ENCODE peak calls at places on chromosomes 4 and X, in nine cellular contexts. K is GM10248, B is body of pancreas, L is AG04450, E is GM23338, O is BJ, C is GM06990, U is Calu3, X is foreskin fibroblast. F is an unnamed sample.

GRCh38 chrX:137194164-137194563 is 160.4 kb upstream of the GPR101 start:
- DNase-seq in X (no peak), C (no peak), E (peak), L (no peak), B (peak), K (peak), O (no peak), U (peak), F (no peak)

GRCh38 chrX:68634649-68635227 is 12.7 kb upstream of the STARD8 start:
- DNase-seq in L (no peak), O (peak), U (no peak), K (no peak), E (no peak), C (no peak), B (no peak), X (no peak), F (no peak)

GRCh38 chr4:144903953-144904711 is 193.9 kb downstream of the ANAPC10 start:
- DNase-seq in L (no peak), C (no peak), K (no peak), O (no peak), U (no peak), X (peak), B (no peak), E (no peak), F (no peak)

GRCh38 chr4:89069481-89069880 is 12.5 kb upstream of the FAM13A start:
- DNase-seq in B (no peak), U (no peak), L (no peak), C (no peak), K (no peak), X (no peak), O (no peak), E (no peak), F (no peak)

GRCh38 chr4:153113061-153113837 is 91.0 kb upstream of the TRIM2 start:
- DNase-seq in L (no peak), K (no peak), B (no peak), X (no peak), O (no peak), U (no peak), C (no peak), E (no peak), F (no peak)

GRCh38 chr4:184785813-184786212 is 40.0 kb downstream of the ACSL1 start:
- DNase-seq in B (no peak), C (no peak), X (no peak), O (no peak), L (no peak), K (no peak), U (no peak), E (no peak), F (no peak)

GRCh38 chr4:76969493-76969892 is 19.9 kb downstream of the SEPTIN11 start:
- DNase-seq in K (no peak), U (no peak), E (no peak), L (no peak), O (no peak), X (no peak), C (no peak), B (no peak), F (no peak)

GRCh38 chr4:107380836-107381438 is 339.1 kb downstream of the PAPSS1 start:
- DNase-seq in U (no peak), K (no peak), B (no peak), E (peak), C (no peak), X (peak), O (no peak), L (no peak), F (no peak)

GRCh38 chr4:71396382-71396781 is 57.6 kb downstream of the SLC4A4 start:
- DNase-seq in U (no peak), B (no peak), C (no peak), O (no peak), K (no peak), E (no peak), X (no peak), L (peak), F (no peak)

GRCh38 chrX:145825896-145826295 is 8.3 kb downstream of the SLITRK2 start:
- DNase-seq in B (peak), E (peak), U (peak), O (no peak), K (no peak), C (no peak), X (no peak), L (no peak), F (no peak)

GRCh38 chrX:40998123-40998522 is 87.1 kb upstream of the USP9X start:
- DNase-seq in L (no peak), C (no peak), B (no peak), X (no peak), U (no peak), K (no peak), E (no peak), O (no peak), F (no peak)

GRCh38 chr4:40736910-40737309 is 12.8 kb upstream of the NSUN7 start:
- DNase-seq in B (no peak), X (no peak), U (no peak), C (no peak), L (no peak), K (peak), O (no peak), E (peak), F (no peak)

GRCh38 chrX:136250191-136251041 is 784 bp downstream of the MAP7D3 start:
- DNase-seq in E (peak), X (no peak), U (peak), L (no peak), K (peak), B (no peak), C (no peak), O (no peak), F (no peak)

GRCh38 chr4:128287159-128287870 is at the start of gene PGRMC2:
- DNase-seq in O (no peak), K (no peak), U (peak), E (peak), B (no peak), L (no peak), X (no peak), C (no peak), F (no peak)

GRCh38 chr4:57074753-57075152 is 35.4 kb downstream of the IGFBP7 start:
- DNase-seq in E (no peak), B (no peak), U (no peak), O (peak), C (no peak), K (no peak), L (peak), X (peak), F (peak)

GRCh38 chrX:123215397-123216089 is 31.5 kb downstream of the GRIA3 start:
- DNase-seq in C (no peak), X (no peak), B (no peak), U (no peak), E (no peak), L (no peak), O (no peak), K (no peak), F (no peak)

GRCh38 chr4:20474119-20474518 is 222.4 kb downstream of the SLIT2 start:
- DNase-seq in B (no peak), X (no peak), L (no peak), E (peak), O (no peak), U (no peak), C (no peak), K (no peak), F (no peak)

GRCh38 chrX:46587753-46588171 is 14.2 kb downstream of the CHST7 start:
- DNase-seq in L (no peak), E (no peak), K (no peak), X (no peak), O (no peak), B (no peak), U (no peak), C (no peak), F (no peak)

GRCh38 chr4:6574747-6575502 is at the start of gene MAN2B2:
- DNase-seq in O (peak), E (peak), B (peak), L (peak), U (peak), K (peak), C (peak), X (peak), F (peak)

GRCh38 chr4:63663870-63664269 is 745.4 kb downstream of the TECRL start:
- DNase-seq in L (no peak), C (no peak), E (no peak), B (no peak), O (no peak), U (no peak), K (no peak), X (no peak), F (no peak)

GRCh38 chrX:48540015-48540350 is 469 bp downstream of the TBC1D25 start:
- DNase-seq in B (peak), X (peak), C (no peak), O (no peak), K (peak), U (peak), L (no peak), E (no peak), F (no peak)

GRCh38 chr4:140198942-140199341 is 45.0 kb upstream of the MAML3 start:
- DNase-seq in X (no peak), U (no peak), L (no peak), C (no peak), E (no peak), K (no peak), B (no peak), O (no peak), F (no peak)

GRCh38 chr4:47926667-47927258 is 12.4 kb upstream of the NFXL1 start:
- DNase-seq in O (no peak), X (no peak), B (peak), L (no peak), C (peak), K (peak), E (peak), U (peak), F (no peak)

DNA sequence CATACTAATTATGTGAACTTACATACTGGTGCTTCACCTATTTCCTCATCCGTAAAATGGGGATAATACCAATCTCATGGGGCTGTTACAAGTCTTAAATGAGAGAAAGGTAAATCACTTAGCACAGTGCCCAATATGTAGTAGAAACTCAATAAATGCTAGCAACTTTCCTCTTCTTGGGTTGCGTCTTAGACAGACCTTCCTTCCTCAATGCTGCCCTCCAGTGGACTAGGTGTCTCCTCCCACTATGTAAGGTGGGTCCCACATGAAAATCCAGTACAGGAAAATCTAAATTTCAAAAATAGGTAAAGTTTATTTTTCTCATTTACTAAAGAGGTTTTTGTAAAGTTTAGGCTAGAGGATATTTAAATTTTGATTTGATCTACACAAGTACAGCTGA is 20.6 kb downstream of the ZDHHC9 start:
- DNase-seq in X (no peak), E (peak), B (no peak), U (peak), K (peak), O (no peak), C (no peak), L (no peak), F (no peak)
- TF ChIP-seq CTCF in X (peak), E (peak), B (no peak), U (peak), K (peak), O (peak), C (peak), L (peak), F (peak)

GRCh38 chrX:120087289-120088017 is 10.0 kb upstream of the RHOXF2B start:
- DNase-seq in K (no peak), O (no peak), C (no peak), U (no peak), L (no peak), B (no peak), E (no peak), X (no peak), F (no peak)

DNA sequence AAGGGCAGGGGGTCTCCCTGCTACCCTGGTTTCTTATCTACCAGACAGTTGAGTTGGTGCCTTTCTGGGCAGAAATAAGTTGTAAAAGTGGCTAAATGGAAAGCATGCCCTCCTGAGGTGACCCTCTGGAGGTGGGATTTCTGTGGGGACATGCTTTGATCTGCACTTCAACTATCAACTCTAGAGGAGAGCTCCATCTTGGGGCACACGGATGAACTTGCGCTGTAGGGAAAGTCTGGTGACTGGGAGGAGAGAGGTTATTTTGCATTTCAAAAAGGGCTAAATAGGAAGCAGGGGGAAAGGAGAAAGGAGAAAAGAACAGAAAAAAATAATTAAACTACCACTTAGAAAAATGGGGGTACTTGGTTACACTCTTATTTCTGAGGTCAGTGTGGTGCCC is 12.7 kb upstream of the RHOXF2B start:
- DNase-seq in X (no peak), C (no peak), B (no peak), E (peak), K (no peak), O (no peak), U (no peak), L (no peak), F (no peak)
- TF ChIP-seq CTCF in X (no peak), C (no peak), B (no peak), E (peak), K (peak), O (no peak), U (no peak), L (no peak), F (no peak)

GRCh38 chrX:153381684-153382532 is 19.2 kb downstream of the PNMA6E start:
- DNase-seq in U (peak), O (peak), C (no peak), L (peak), E (peak), K (no peak), X (peak), B (peak), F (peak)
- TF ChIP-seq CTCF in U (no peak), O (peak), C (no peak), L (peak), E (peak), K (no peak), X (no peak), B (peak), F (peak)

GRCh38 chrX:152658302-152658701 is 20.6 kb downstream of the GABRQ start:
- DNase-seq in E (peak), C (no peak), B (no peak), K (no peak), U (no peak), L (no peak), X (no peak), O (no peak), F (no peak)
- TF ChIP-seq CTCF in E (peak), C (peak), B (no peak), K (no peak), U (no peak), L (no peak), X (no peak), O (no peak), F (no peak)

GRCh38 chrX:125295337-125295736 is 24.3 kb upstream of the TEX13C start:
- DNase-seq in O (no peak), X (no peak), U (no peak), B (no peak), L (no peak), C (no peak), K (no peak), E (no peak), F (no peak)
- TF ChIP-seq CTCF in O (no peak), X (no peak), U (no peak), B (no peak), L (no peak), C (no peak), K (no peak), E (no peak), F (no peak)

DNA sequence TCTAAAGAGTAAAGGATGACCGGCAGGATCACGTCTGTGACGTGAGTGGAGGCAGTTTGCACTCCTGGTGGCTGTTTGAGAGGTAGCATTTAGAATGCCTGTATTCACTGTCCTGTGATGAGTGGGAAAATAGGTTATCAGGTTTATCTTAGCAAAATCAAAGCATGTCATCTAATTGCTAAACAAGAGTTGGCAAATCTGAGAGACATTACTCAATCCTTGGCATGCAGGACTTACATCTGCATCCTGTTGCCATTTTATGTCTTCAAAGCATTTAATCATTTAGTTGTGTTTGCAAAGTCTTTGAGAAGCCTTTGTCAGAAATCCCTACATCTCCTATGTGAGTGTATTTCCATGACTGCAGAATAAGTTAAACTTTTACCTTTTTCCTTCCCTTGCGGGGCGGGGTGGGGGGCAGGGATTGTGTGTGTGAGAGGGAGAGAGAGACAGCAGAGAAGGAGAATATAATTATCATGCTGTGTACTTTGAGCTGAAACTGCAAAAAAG is 41.4 kb upstream of the MSANTD1 start:
- DNase-seq in B (no peak), O (peak), X (peak), L (no peak), C (no peak), E (no peak), K (no peak), U (no peak), F (peak)
- TF ChIP-seq CTCF in B (no peak), O (peak), X (peak), L (peak), C (no peak), E (no peak), K (no peak), U (no peak), F (peak)

GRCh38 chr4:182448281-182449151 is 205.3 kb downstream of the TENM3 start:
- DNase-seq in B (peak), K (peak), E (peak), L (peak), U (peak), X (peak), O (peak), C (peak), F (peak)

GRCh38 chr4:182447938-182448280 is 204.7 kb downstream of the TENM3 start:
- DNase-seq in O (no peak), C (no peak), X (peak), K (no peak), B (no peak), U (no peak), E (no peak), L (no peak), F (no peak)

GRCh38 chr4:182443070-182443469 is 199.9 kb downstream of the TENM3 start:
- DNase-seq in C (no peak), B (no peak), X (no peak), O (no peak), E (peak), L (no peak), K (no peak), U (no peak), F (no peak)
- TF ChIP-seq CTCF in C (peak), B (no peak), X (no peak), O (no peak), E (peak), L (no peak), K (peak), U (no peak), F (no peak)

DNA sequence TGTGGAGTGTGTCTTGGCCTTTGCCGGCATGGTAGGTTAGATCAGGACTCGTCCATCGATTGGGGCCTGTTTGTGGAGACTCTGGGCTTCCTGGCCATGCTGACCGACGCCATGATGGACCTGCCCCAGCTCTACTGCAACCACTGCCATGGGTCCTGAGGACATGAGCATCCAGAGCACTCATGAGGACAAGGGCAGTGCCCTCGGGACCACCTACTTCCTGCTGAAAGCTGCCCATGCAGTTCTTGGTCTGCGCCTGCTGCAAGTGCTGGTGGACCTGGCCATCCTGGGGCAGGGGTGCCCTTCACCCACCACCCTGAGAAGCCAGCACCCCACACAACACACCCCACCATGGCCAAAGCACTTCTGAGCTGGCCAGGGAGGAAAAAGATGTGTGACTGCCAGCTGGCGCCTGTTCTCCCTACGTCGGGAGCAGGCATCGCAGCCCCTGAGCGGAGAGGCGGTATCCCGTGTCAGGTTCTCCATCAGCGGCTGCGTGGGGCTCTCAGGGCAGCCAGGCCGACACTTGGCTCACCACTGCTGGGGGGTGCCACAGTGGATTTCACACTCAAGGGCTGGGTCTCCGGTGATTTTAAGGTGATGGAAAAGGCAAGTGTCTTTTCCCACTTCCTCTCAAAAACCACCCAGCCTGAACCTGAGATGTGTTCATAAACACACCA is 106.4 kb downstream of the SCD5 start:
- DNase-seq in C (no peak), L (no peak), K (no peak), B (no peak), X (no peak), E (no peak), O (no peak), U (no peak), F (no peak)
- TF ChIP-seq CTCF in C (no peak), L (no peak), K (no peak), B (no peak), X (no peak), E (no peak), O (no peak), U (no peak), F (no peak)

DNA sequence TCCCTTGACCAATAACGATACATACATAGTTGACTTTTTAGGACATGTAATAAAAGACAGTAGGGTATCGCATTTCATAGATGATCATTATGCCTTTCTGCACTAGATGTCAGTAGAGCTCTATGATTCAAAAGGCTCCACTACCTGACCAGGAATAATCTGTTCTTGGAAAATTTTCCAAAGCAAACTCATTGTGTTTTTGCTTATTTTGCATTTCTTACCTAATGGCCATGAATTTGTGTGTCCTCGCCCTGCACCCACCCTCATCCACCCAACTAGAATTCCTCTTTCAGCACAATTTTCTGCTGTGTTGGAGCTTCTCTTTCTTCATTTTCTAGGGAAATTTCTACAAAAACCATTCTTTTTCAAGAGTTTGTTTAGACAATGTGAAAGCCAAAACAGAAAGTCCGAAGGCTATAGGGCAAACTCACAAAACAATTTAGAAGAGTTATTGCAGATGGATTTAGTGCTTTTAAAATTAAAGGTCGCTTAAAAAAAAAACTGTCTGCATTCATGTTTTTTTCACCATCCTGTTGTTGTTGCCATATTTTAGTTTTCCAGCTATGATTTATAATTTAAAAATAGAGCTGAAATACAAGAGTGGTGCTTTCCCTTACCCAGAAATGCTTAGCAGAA is 183.6 kb downstream of the SPATA18 start:
- DNase-seq in L (no peak), U (no peak), O (peak), B (no peak), X (peak), K (no peak), C (no peak), E (peak), F (peak)
- TF ChIP-seq CTCF in L (peak), U (no peak), O (peak), B (peak), X (peak), K (no peak), C (peak), E (peak), F (peak)

DNA sequence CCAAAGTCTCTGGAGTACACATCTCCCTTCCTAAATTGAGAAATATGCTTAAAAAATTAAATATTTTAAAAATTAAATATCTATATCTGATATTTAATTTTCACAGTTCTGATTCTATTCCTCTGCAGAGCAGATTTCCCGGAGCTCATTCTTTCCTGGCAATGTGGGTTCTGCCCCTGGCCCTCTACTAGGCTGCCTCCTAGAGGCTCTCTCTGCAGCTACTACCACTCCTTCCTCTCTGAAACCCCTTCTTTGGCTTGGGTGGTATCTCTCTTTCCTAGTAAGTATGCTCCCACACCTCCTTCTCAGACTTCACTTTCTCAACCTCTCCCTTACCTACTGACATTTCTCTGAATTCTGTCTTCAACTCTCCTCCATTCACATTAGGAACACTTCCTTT is 45.3 kb downstream of the RPGR start:
- DNase-seq in O (no peak), U (no peak), X (no peak), C (no peak), B (no peak), E (peak), L (no peak), K (no peak), F (no peak)
- TF ChIP-seq CTCF in O (peak), U (no peak), X (peak), C (peak), B (peak), E (peak), L (peak), K (peak), F (peak)